ENCODE peak calls at places on chromosomes 4 and X, in eight cellular contexts. One of them, this sample, is unnamed.

GRCh38 chrX:97021680-97022079 is 138.0 kb downstream of the RPA4 start:
- DNase-seq in fibroblast of mammary gland: peak
- DNase-seq in central memory CD4-positive, alpha-beta T cell: no peak
- DNase-seq in lower leg skin: no peak
- DNase-seq in SHP77 treated with DMSO at 0.1 percent for 48 hours: no peak
- DNase-seq in dermis blood vessel endothelial cell: peak
- DNase-seq in stimulated activated CD8-positive, alpha-beta memory T cell treated with anti-CD3 and anti-CD28 coated beads, Interleukin-4, amount 100 ng/mL, for 24 hours: no peak
- DNase-seq in non-pigmented ciliary epithelial cell: no peak
- DNase-seq in this sample: no peak

GRCh38 chr4:161419822-161420221 is 744.0 kb downstream of the FSTL5 start:
- DNase-seq in lower leg skin: no peak
- DNase-seq in dermis blood vessel endothelial cell: peak
- DNase-seq in fibroblast of mammary gland: no peak
- DNase-seq in stimulated activated CD8-positive, alpha-beta memory T cell treated with anti-CD3 and anti-CD28 coated beads, Interleukin-4, amount 100 ng/mL, for 24 hours: no peak
- DNase-seq in non-pigmented ciliary epithelial cell: no peak
- DNase-seq in central memory CD4-positive, alpha-beta T cell: no peak
- DNase-seq in SHP77 treated with DMSO at 0.1 percent for 48 hours: no peak
- DNase-seq in this sample: no peak

GRCh38 chrX:14344172-14344940 is 185.0 kb upstream of the GLRA2 start:
- DNase-seq in fibroblast of mammary gland: no peak
- DNase-seq in lower leg skin: no peak
- DNase-seq in non-pigmented ciliary epithelial cell: no peak
- DNase-seq in dermis blood vessel endothelial cell: no peak
- DNase-seq in central memory CD4-positive, alpha-beta T cell: no peak
- DNase-seq in SHP77 treated with DMSO at 0.1 percent for 48 hours: no peak
- DNase-seq in stimulated activated CD8-positive, alpha-beta memory T cell treated with anti-CD3 and anti-CD28 coated beads, Interleukin-4, amount 100 ng/mL, for 24 hours: no peak
- DNase-seq in this sample: no peak

GRCh38 chrX:139194571-139195280 is 335.8 kb upstream of the F9 start:
- DNase-seq in stimulated activated CD8-positive, alpha-beta memory T cell treated with anti-CD3 and anti-CD28 coated beads, Interleukin-4, amount 100 ng/mL, for 24 hours: no peak
- DNase-seq in SHP77 treated with DMSO at 0.1 percent for 48 hours: no peak
- DNase-seq in fibroblast of mammary gland: no peak
- DNase-seq in dermis blood vessel endothelial cell: peak
- DNase-seq in lower leg skin: no peak
- DNase-seq in central memory CD4-positive, alpha-beta T cell: no peak
- DNase-seq in non-pigmented ciliary epithelial cell: no peak
- DNase-seq in this sample: no peak

GRCh38 chrX:3393581-3394111 is 47.2 kb upstream of the MXRA5 start:
- DNase-seq in dermis blood vessel endothelial cell: no peak
- DNase-seq in non-pigmented ciliary epithelial cell: no peak
- DNase-seq in stimulated activated CD8-positive, alpha-beta memory T cell treated with anti-CD3 and anti-CD28 coated beads, Interleukin-4, amount 100 ng/mL, for 24 hours: no peak
- DNase-seq in central memory CD4-positive, alpha-beta T cell: no peak
- DNase-seq in fibroblast of mammary gland: peak
- DNase-seq in SHP77 treated with DMSO at 0.1 percent for 48 hours: no peak
- DNase-seq in lower leg skin: no peak
- DNase-seq in this sample: peak

GRCh38 chrX:9604111-9604907 is 139.5 kb downstream of the TBL1X start:
- DNase-seq in fibroblast of mammary gland: peak
- DNase-seq in dermis blood vessel endothelial cell: no peak
- DNase-seq in SHP77 treated with DMSO at 0.1 percent for 48 hours: no peak
- DNase-seq in stimulated activated CD8-positive, alpha-beta memory T cell treated with anti-CD3 and anti-CD28 coated beads, Interleukin-4, amount 100 ng/mL, for 24 hours: no peak
- DNase-seq in central memory CD4-positive, alpha-beta T cell: no peak
- DNase-seq in lower leg skin: peak
- DNase-seq in non-pigmented ciliary epithelial cell: no peak
- DNase-seq in this sample: no peak

GRCh38 chr4:147747787-147748454 is 16.0 kb downstream of the ARHGAP10 start:
- DNase-seq in SHP77 treated with DMSO at 0.1 percent for 48 hours: no peak
- DNase-seq in dermis blood vessel endothelial cell: no peak
- DNase-seq in non-pigmented ciliary epithelial cell: no peak
- DNase-seq in stimulated activated CD8-positive, alpha-beta memory T cell treated with anti-CD3 and anti-CD28 coated beads, Interleukin-4, amount 100 ng/mL, for 24 hours: no peak
- DNase-seq in lower leg skin: no peak
- DNase-seq in fibroblast of mammary gland: no peak
- DNase-seq in central memory CD4-positive, alpha-beta T cell: no peak
- DNase-seq in this sample: no peak

GRCh38 chr4:123399638-123400358 is 3.2 kb downstream of the SPRY1 start:
- DNase-seq in non-pigmented ciliary epithelial cell: no peak
- DNase-seq in stimulated activated CD8-positive, alpha-beta memory T cell treated with anti-CD3 and anti-CD28 coated beads, Interleukin-4, amount 100 ng/mL, for 24 hours: no peak
- DNase-seq in dermis blood vessel endothelial cell: peak
- DNase-seq in lower leg skin: no peak
- DNase-seq in central memory CD4-positive, alpha-beta T cell: no peak
- DNase-seq in SHP77 treated with DMSO at 0.1 percent for 48 hours: no peak
- DNase-seq in fibroblast of mammary gland: peak
- DNase-seq in this sample: no peak

GRCh38 chrX:107678957-107679740 is 50.8 kb downstream of the PRPS1 start:
- DNase-seq in stimulated activated CD8-positive, alpha-beta memory T cell treated with anti-CD3 and anti-CD28 coated beads, Interleukin-4, amount 100 ng/mL, for 24 hours: no peak
- DNase-seq in SHP77 treated with DMSO at 0.1 percent for 48 hours: no peak
- DNase-seq in non-pigmented ciliary epithelial cell: no peak
- DNase-seq in dermis blood vessel endothelial cell: peak
- DNase-seq in central memory CD4-positive, alpha-beta T cell: peak
- DNase-seq in lower leg skin: peak
- DNase-seq in fibroblast of mammary gland: peak
- DNase-seq in this sample: no peak

GRCh38 chrX:25191403-25191802 is 175.6 kb upstream of the ARX start:
- DNase-seq in dermis blood vessel endothelial cell: no peak
- DNase-seq in central memory CD4-positive, alpha-beta T cell: no peak
- DNase-seq in non-pigmented ciliary epithelial cell: no peak
- DNase-seq in lower leg skin: no peak
- DNase-seq in SHP77 treated with DMSO at 0.1 percent for 48 hours: no peak
- DNase-seq in stimulated activated CD8-positive, alpha-beta memory T cell treated with anti-CD3 and anti-CD28 coated beads, Interleukin-4, amount 100 ng/mL, for 24 hours: no peak
- DNase-seq in fibroblast of mammary gland: no peak
- DNase-seq in this sample: no peak

GRCh38 chrX:117325706-117326105 is 790.9 kb downstream of the KLHL13 start:
- DNase-seq in lower leg skin: no peak
- DNase-seq in fibroblast of mammary gland: no peak
- DNase-seq in non-pigmented ciliary epithelial cell: no peak
- DNase-seq in stimulated activated CD8-positive, alpha-beta memory T cell treated with anti-CD3 and anti-CD28 coated beads, Interleukin-4, amount 100 ng/mL, for 24 hours: no peak
- DNase-seq in central memory CD4-positive, alpha-beta T cell: no peak
- DNase-seq in SHP77 treated with DMSO at 0.1 percent for 48 hours: no peak
- DNase-seq in dermis blood vessel endothelial cell: no peak
- DNase-seq in this sample: no peak

GRCh38 chr4:141587897-141588296 is 48.5 kb upstream of the IL15 start:
- DNase-seq in dermis blood vessel endothelial cell: no peak
- DNase-seq in SHP77 treated with DMSO at 0.1 percent for 48 hours: no peak
- DNase-seq in central memory CD4-positive, alpha-beta T cell: no peak
- DNase-seq in non-pigmented ciliary epithelial cell: no peak
- DNase-seq in lower leg skin: no peak
- DNase-seq in fibroblast of mammary gland: peak
- DNase-seq in stimulated activated CD8-positive, alpha-beta memory T cell treated with anti-CD3 and anti-CD28 coated beads, Interleukin-4, amount 100 ng/mL, for 24 hours: no peak
- DNase-seq in this sample: no peak

GRCh38 chr4:129675036-129675435 is 579.1 kb downstream of the C4orf33 start:
- DNase-seq in central memory CD4-positive, alpha-beta T cell: no peak
- DNase-seq in stimulated activated CD8-positive, alpha-beta memory T cell treated with anti-CD3 and anti-CD28 coated beads, Interleukin-4, amount 100 ng/mL, for 24 hours: no peak
- DNase-seq in fibroblast of mammary gland: no peak
- DNase-seq in dermis blood vessel endothelial cell: no peak
- DNase-seq in non-pigmented ciliary epithelial cell: no peak
- DNase-seq in lower leg skin: no peak
- DNase-seq in SHP77 treated with DMSO at 0.1 percent for 48 hours: no peak
- DNase-seq in this sample: no peak

GRCh38 chrX:85429066-85429465 is 49.6 kb upstream of the POF1B start:
- DNase-seq in non-pigmented ciliary epithelial cell: no peak
- DNase-seq in lower leg skin: no peak
- DNase-seq in SHP77 treated with DMSO at 0.1 percent for 48 hours: no peak
- DNase-seq in stimulated activated CD8-positive, alpha-beta memory T cell treated with anti-CD3 and anti-CD28 coated beads, Interleukin-4, amount 100 ng/mL, for 24 hours: no peak
- DNase-seq in dermis blood vessel endothelial cell: no peak
- DNase-seq in fibroblast of mammary gland: no peak
- DNase-seq in central memory CD4-positive, alpha-beta T cell: no peak
- DNase-seq in this sample: no peak

GRCh38 chrX:72393836-72394517 is 88.3 kb upstream of the CITED1 start:
- DNase-seq in dermis blood vessel endothelial cell: no peak
- DNase-seq in central memory CD4-positive, alpha-beta T cell: no peak
- DNase-seq in fibroblast of mammary gland: peak
- DNase-seq in stimulated activated CD8-positive, alpha-beta memory T cell treated with anti-CD3 and anti-CD28 coated beads, Interleukin-4, amount 100 ng/mL, for 24 hours: no peak
- DNase-seq in lower leg skin: no peak
- DNase-seq in SHP77 treated with DMSO at 0.1 percent for 48 hours: no peak
- DNase-seq in non-pigmented ciliary epithelial cell: no peak
- DNase-seq in this sample: peak

GRCh38 chr4:88823058-88823919 is 125.7 kb upstream of the NAP1L5 start:
- DNase-seq in fibroblast of mammary gland: peak
- DNase-seq in non-pigmented ciliary epithelial cell: peak
- DNase-seq in SHP77 treated with DMSO at 0.1 percent for 48 hours: peak
- DNase-seq in stimulated activated CD8-positive, alpha-beta memory T cell treated with anti-CD3 and anti-CD28 coated beads, Interleukin-4, amount 100 ng/mL, for 24 hours: no peak
- DNase-seq in dermis blood vessel endothelial cell: peak
- DNase-seq in lower leg skin: peak
- DNase-seq in central memory CD4-positive, alpha-beta T cell: peak
- DNase-seq in this sample: peak

GRCh38 chrX:55389376-55389775 is 62.6 kb upstream of the MAGEH1 start:
- DNase-seq in lower leg skin: peak
- DNase-seq in non-pigmented ciliary epithelial cell: no peak
- DNase-seq in central memory CD4-positive, alpha-beta T cell: no peak
- DNase-seq in SHP77 treated with DMSO at 0.1 percent for 48 hours: no peak
- DNase-seq in stimulated activated CD8-positive, alpha-beta memory T cell treated with anti-CD3 and anti-CD28 coated beads, Interleukin-4, amount 100 ng/mL, for 24 hours: no peak
- DNase-seq in dermis blood vessel endothelial cell: no peak
- DNase-seq in fibroblast of mammary gland: no peak
- DNase-seq in this sample: no peak